ENCODE peak calls at places on chromosomes 2 and 18, in six cellular contexts. B is K562, I is A549, M is endothelial cell of umbilical vein, U is HepG2, T is GM12878. A is an unnamed sample.

GRCh38 chr2:18704224-18704623 is 114.9 kb upstream of the NT5C1B start:
- DNase-seq in B (no peak), I (no peak), M (no peak), U (no peak), T (no peak), A (peak)

GRCh38 chr18:55343396-55344073 is 244.5 kb downstream of the TCF4 start:
- DNase-seq in B (peak), I (no peak), M (peak), U (no peak), T (no peak), A (peak)

GRCh38 chr2:180125245-180125962 is 118.3 kb upstream of the CWC22 start:
- DNase-seq in B (peak), I (peak), M (peak), U (peak), T (peak), A (peak)

GRCh38 chr2:127909019-127909418 is 23.3 kb upstream of the AMMECR1L start:
- DNase-seq in B (no peak), I (no peak), M (no peak), U (peak), T (no peak), A (no peak)

GRCh38 chr2:154978710-154979109 is 280.2 kb downstream of the KCNJ3 start:
- DNase-seq in B (no peak), I (no peak), M (no peak), U (no peak), T (no peak), A (no peak)

GRCh38 chr2:211599146-211599545 is 939.5 kb downstream of the ERBB4 start:
- DNase-seq in B (no peak), I (no peak), M (no peak), U (no peak), T (no peak), A (no peak)

GRCh38 chr2:159939946-159940345 is 122.5 kb downstream of the PLA2R1 start:
- DNase-seq in B (peak), I (peak), M (peak), U (peak), T (peak), A (peak)

GRCh38 chr2:233289590-233290424 is 17.8 kb upstream of the SAG start:
- DNase-seq in B (no peak), I (no peak), M (no peak), U (no peak), T (no peak), A (no peak)

GRCh38 chr18:4068552-4069158 is 386.5 kb downstream of the DLGAP1 start:
- DNase-seq in B (peak), I (peak), M (peak), U (peak), T (peak), A (peak)

DNA sequence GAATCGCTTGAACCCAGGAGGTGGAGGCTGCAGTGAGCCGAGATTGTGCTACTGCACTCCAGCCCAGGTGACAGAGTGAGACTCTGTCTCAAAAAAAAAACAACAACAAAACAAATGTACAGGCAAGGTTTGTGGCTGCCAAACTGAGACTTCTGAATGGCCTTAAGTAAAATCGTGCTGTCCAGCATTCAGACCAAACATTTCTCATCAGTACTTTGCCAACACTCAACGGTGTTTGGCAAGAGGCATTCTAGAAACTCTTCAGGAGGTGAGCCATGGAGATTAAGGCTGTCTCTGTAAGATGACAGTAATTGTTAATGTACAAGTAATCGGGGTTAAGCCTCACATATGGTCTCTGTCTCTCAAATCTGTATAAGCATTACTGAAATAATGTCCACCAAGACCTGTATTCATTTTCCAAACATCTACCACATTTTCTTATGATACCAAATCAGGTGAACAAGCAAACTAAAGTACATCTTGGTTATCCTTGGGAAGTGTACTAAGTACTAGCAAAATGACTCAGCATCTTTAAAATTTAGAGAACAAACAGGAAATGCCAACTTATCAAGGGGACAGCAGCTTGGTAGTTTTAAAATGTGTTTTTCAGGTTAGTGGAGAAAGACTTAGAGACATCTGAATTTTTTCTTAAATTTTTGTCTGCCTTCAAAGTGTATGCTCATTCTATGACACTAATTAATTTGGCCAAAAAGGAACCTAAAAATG is 29.3 kb downstream of the SERPINE2 start:
- DNase-seq in B (no peak), I (no peak), M (peak), U (no peak), T (no peak), A (no peak)
- TF ChIP-seq POLR2A in B (no peak), I (no peak), M (no peak), U (no peak), T (no peak), A (no peak)

GRCh38 chr2:238964544-238965113 is 116.7 kb downstream of the TWIST2 start:
- DNase-seq in B (no peak), I (no peak), M (no peak), U (no peak), T (no peak), A (no peak)

GRCh38 chr2:238965371-238966273 is 117.7 kb downstream of the TWIST2 start:
- DNase-seq in B (no peak), I (no peak), M (no peak), U (no peak), T (no peak), A (no peak)

GRCh38 chr2:238963970-238964331 is 116.1 kb downstream of the TWIST2 start:
- DNase-seq in B (no peak), I (no peak), M (no peak), U (no peak), T (no peak), A (no peak)

GRCh38 chr2:238966274-238966937 is 118.5 kb downstream of the TWIST2 start:
- DNase-seq in B (no peak), I (no peak), M (no peak), U (no peak), T (no peak), A (no peak)

DNA sequence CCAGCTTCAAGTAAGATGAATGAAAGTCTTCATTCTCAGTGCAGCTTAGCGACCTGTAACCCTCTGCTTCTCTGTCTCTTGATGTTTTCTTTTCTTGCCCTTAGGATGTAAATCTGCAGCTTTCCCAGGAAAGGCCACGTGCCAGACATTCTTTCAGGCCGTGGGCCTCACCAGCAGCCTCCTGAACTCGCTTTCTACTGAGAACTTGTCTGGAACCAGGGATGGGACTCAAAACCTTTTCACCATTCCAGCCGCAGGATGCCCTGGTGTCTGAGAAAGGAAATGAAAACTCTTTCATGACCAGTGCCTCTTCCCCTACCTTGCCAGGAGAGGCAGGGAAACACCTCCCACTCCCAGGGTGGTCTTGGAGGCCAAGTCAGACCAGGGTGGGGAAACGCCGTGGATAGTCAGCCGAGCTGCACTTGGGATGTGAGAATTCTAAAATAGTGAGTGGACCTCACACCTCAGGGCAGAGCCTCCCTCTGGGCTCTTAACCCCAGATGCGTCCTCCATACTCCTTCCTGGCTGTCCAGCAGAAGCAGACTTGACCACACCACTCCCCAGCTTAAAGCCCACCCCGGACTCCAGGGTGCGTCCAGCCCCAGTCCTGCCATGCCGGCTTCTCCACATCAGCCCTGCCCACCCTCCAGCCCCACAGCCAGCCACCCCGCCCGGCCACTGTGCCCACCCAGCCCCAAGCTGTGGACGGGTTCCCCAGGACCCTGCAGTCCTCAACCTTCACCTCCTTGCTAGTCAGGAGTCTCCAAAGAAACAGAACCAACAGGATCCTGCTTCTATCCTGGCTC is 115.5 kb downstream of the TWIST2 start:
- DNase-seq in B (no peak), I (no peak), M (peak), U (no peak), T (no peak), A (no peak)
- TF ChIP-seq MYC in B (no peak), I (no peak), M (no peak), U (no peak), T (no peak), A (no peak)

DNA sequence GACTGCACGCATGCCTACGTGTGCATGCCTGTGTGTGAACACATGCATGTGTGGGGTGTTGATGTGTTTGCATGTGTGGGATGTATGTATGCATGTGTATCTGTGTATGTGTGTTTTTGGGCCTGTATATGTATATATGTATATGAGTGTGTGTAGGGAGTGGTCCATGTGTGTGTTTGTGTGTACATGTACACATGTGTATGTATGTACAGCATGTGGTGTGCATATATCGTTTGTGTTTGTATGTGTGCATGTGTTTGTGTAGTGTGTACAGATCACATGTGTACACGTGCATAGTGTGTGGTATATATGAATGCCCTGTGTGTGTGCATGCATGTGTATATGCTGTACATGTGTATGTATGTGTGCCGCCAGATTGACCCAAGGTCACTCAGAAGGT is 54.2 kb upstream of the ASB18 start:
- DNase-seq in B (no peak), I (no peak), M (no peak), U (no peak), T (no peak), A (no peak)
- TF ChIP-seq POLR2A in B (no peak), I (no peak), M (no peak), U (no peak), T (no peak), A (no peak)

GRCh38 chr2:36439084-36439483 is 83.5 kb downstream of the CRIM1 start:
- DNase-seq in B (no peak), I (no peak), M (peak), U (no peak), T (no peak), A (no peak)
- TF ChIP-seq MYC in B (no peak), I (no peak), M (no peak), U (no peak), T (no peak), A (no peak)